ENCODE peak calls at places on chromosomes 5 and 9, in seven cellular contexts. T, H, S, U, G, A and X are unnamed samples. For H3K36me3, the result is how much of the 10 kb centered on the place peaks cover.

GRCh38 chr5:176629853-176630680 is at the start of the genes EIF4E1B and SNCB:
- DNase-seq in S (no peak), H (no peak), G (no peak), T (peak), U (peak), A (peak), X (peak)

GRCh38 chr5:173327084-173327947 is 898 bp downstream of the STC2 start:
- DNase-seq in G (no peak), U (no peak), H (no peak), T (no peak), A (peak), S (no peak), X (peak)

GRCh38 chr9:134620751-134621557 is 20.6 kb upstream of the COL5A1 start:
- DNase-seq in S (peak), G (no peak), T (no peak), U (no peak), A (peak), H (no peak), X (no peak)

GRCh38 chr9:22147818-22148573 is 138.9 kb upstream of the CDKN2B start:
- DNase-seq in H (peak), S (no peak), U (no peak), G (no peak), A (no peak), T (no peak), X (no peak)

GRCh38 chr5:150905312-150905683 is 518 bp upstream of the ZNF300 start:
- DNase-seq in H (no peak), U (no peak), T (no peak), G (no peak), S (no peak), A (no peak), X (no peak)

GRCh38 chr5:159096555-159097460 is 2.9 kb downstream of the EBF1 start:
- DNase-seq in S (no peak), T (no peak), G (no peak), U (no peak), A (no peak), H (no peak), X (peak)

GRCh38 chr5:206927-207536 is 10.9 kb downstream of the CCDC127 start:
- DNase-seq in S (no peak), A (peak), T (no peak), G (no peak), U (no peak), H (no peak), X (no peak)

GRCh38 chr9:20040991-20041606 is 252.3 kb upstream of the SLC24A2 start:
- DNase-seq in T (no peak), S (no peak), H (no peak), A (no peak), G (no peak), U (no peak), X (no peak)

GRCh38 chr5:96149546-96149945 is 187.9 kb upstream of the ELL2 start:
- DNase-seq in H (no peak), S (no peak), U (no peak), A (no peak), G (no peak), T (no peak), X (no peak)

GRCh38 chr5:103436112-103436511 is 126.5 kb downstream of the NUDT12 start:
- DNase-seq in A (no peak), G (no peak), U (no peak), H (no peak), S (no peak), T (no peak), X (no peak)

GRCh38 chr5:81789033-81789432 is 38.1 kb upstream of the SSBP2 start:
- DNase-seq in A (no peak), U (no peak), H (no peak), G (no peak), S (no peak), T (no peak), X (no peak)

GRCh38 chr9:125409637-125410521 is 148.3 kb downstream of the GAPVD1 start:
- DNase-seq in T (no peak), G (no peak), A (peak), H (peak), S (no peak), U (no peak), X (no peak)

GRCh38 chr9:87569008-87569908 is 71.6 kb downstream of the DAPK1 start:
- DNase-seq in S (no peak), T (peak), A (peak), U (no peak), H (no peak), G (no peak), X (no peak)

GRCh38 chr5:126594077-126594476 is 942 bp downstream of the ALDH7A1 start:
- DNase-seq in U (no peak), H (no peak), G (no peak), S (no peak), T (no peak), A (peak), X (no peak)

GRCh38 chr5:36530249-36530648 is 76.2 kb upstream of the SLC1A3 start:
- DNase-seq in T (no peak), A (no peak), H (no peak), G (no peak), U (no peak), S (no peak), X (no peak)

GRCh38 chr5:148993283-148993936 is 69.5 kb downstream of the SH3TC2 start:
- DNase-seq in G (no peak), U (no peak), T (no peak), A (no peak), S (no peak), H (no peak), X (no peak)

GRCh38 chr9:121246821-121247511 is 21.0 kb upstream of the GSN start:
- DNase-seq in H (no peak), A (no peak), U (no peak), G (no peak), T (peak), S (no peak), X (no peak)

GRCh38 chr5:158758666-158759065 is 341.1 kb downstream of the EBF1 start:
- DNase-seq in U (no peak), G (no peak), A (no peak), S (no peak), H (no peak), T (no peak), X (no peak)

GRCh38 chr9:108040783-108041182 is 551.2 kb upstream of the KLF4 start:
- DNase-seq in A (no peak), T (no peak), H (no peak), S (no peak), G (no peak), U (no peak), X (no peak)

GRCh38 chr5:154312571-154312970 is 122.0 kb downstream of the GALNT10 start:
- DNase-seq in H (no peak), G (no peak), U (no peak), S (no peak), T (no peak), A (no peak), X (no peak)

GRCh38 chr5:40834391-40834848 is 602 bp downstream of the RPL37 start:
- DNase-seq in S (no peak), G (no peak), U (peak), A (peak), T (no peak), H (no peak), X (no peak)

GRCh38 chr9:37215456-37216229 is 95.3 kb downstream of the ZCCHC7 start:
- DNase-seq in A (no peak), S (no peak), T (no peak), H (no peak), G (no peak), U (no peak), X (no peak)

GRCh38 chr9:109307380-109308240 is 13.2 kb downstream of the EPB41L4B start:
- DNase-seq in S (no peak), U (no peak), T (no peak), H (no peak), G (no peak), A (no peak), X (no peak)
- H3K4me3 ChIP-seq in S (no peak), U (no peak), T (no peak), H (no peak), G (no peak), A (no peak), X (no peak)

GRCh38 chr9:70811638-70812037 is 309.8 kb downstream of the TRPM3 start:
- DNase-seq in S (no peak), G (no peak), T (no peak), H (no peak), A (no peak), U (no peak), X (peak)
- TF ChIP-seq CTCF in S (no peak), G (no peak), T (no peak), H (no peak), A (no peak), U (no peak), X (no peak)

GRCh38 chr5:6746244-6746643 is 33.0 kb downstream of the TENT4A start:
- DNase-seq in S (no peak), H (no peak), G (no peak), T (no peak), A (no peak), U (no peak), X (no peak)
- H3K36me3 ChIP-seq in S (under half), H (half or more), G (under half), T (under half), A (under half), U (under half), X (under half)

GRCh38 chr5:93603711-93604118 is 20.7 kb downstream of the NR2F1 start:
- DNase-seq in H (no peak), T (no peak), A (no peak), S (no peak), U (no peak), G (no peak), X (no peak)

GRCh38 chr5:93603191-93603590 is 20.2 kb downstream of the NR2F1 start:
- DNase-seq in G (no peak), H (no peak), U (no peak), S (no peak), T (no peak), A (no peak), X (no peak)

GRCh38 chr5:93602261-93603149 is 19.5 kb downstream of the NR2F1 start:
- DNase-seq in H (no peak), T (no peak), G (no peak), S (no peak), A (peak), U (no peak), X (no peak)

GRCh38 chr5:93606384-93606752 is 23.3 kb downstream of the NR2F1 start:
- DNase-seq in T (no peak), A (no peak), G (no peak), U (no peak), S (no peak), H (no peak), X (no peak)

GRCh38 chr5:93604119-93604963 is 21.3 kb downstream of the NR2F1 start:
- DNase-seq in H (no peak), G (no peak), S (no peak), U (no peak), A (no peak), T (no peak), X (no peak)
- H3K4me3 ChIP-seq in H (no peak), G (peak), S (peak), U (no peak), A (no peak), T (no peak), X (no peak)

GRCh38 chr5:140118294-140118936 is 4.5 kb downstream of the PURA start:
- DNase-seq in G (no peak), T (no peak), U (no peak), S (no peak), A (no peak), H (no peak), X (no peak)
- TF ChIP-seq CTCF in G (no peak), T (no peak), U (no peak), S (no peak), A (peak), H (no peak), X (peak)